ENCODE peak calls at places on chromosome X, in nine cellular contexts. Y is A549, V is OCI-LY7, G is AG04449, F is NB4, A is GM06990, K is endodermal cell, E is dorsolateral prefrontal cortex, Z is H1. M is an unnamed sample.

GRCh38 chrX:107429090-107429489 is 20.4 kb upstream of the FRMPD3 start:
- DNase-seq in Y (peak; percentile 61), V (peak; percentile 53), G (no peak), F (peak; percentile 43), A (no peak), K (peak; percentile 85), E (no peak), Z (peak; percentile 49), M (no peak)

GRCh38 chrX:21993265-21993664 is 38.9 kb upstream of the PHEX start:
- DNase-seq in Y (no peak), V (no peak), G (no peak), F (no peak), A (no peak), K (no peak), E (no peak), Z (no peak), M (no peak)

GRCh38 chrX:49978191-49978590 is 55.8 kb downstream of the CLCN5 start:
- DNase-seq in Y (no peak), V (no peak), G (no peak), F (peak; percentile 10), A (no peak), K (no peak), E (no peak), Z (no peak), M (no peak)

GRCh38 chrX:49915352-49916222 is 6.8 kb upstream of the CLCN5 start:
- DNase-seq in Y (peak; percentile 57), V (peak; percentile 57), G (no peak), F (peak; percentile 64), A (no peak), K (peak; percentile 59), E (no peak), Z (no peak), M (peak; percentile 30)

GRCh38 chrX:17414839-17415238 is 39.8 kb downstream of the NHS start:
- DNase-seq in Y (no peak), V (no peak), G (no peak), F (no peak), A (no peak), K (peak; percentile 79), E (no peak), Z (peak; percentile 52), M (no peak)

GRCh38 chrX:6184900-6185515 is 43.7 kb downstream of the NLGN4X start:
- DNase-seq in Y (no peak), V (peak; percentile 1), G (no peak), F (no peak), A (no peak), K (no peak), E (no peak), Z (no peak), M (no peak)

GRCh38 chrX:13803116-13803515 is 13.8 kb downstream of the GPM6B start:
- DNase-seq in Y (no peak), V (no peak), G (no peak), F (no peak), A (no peak), K (peak; percentile 88), E (no peak), Z (no peak), M (no peak)

GRCh38 chrX:22220941-22221340 is 51.8 kb upstream of the CBLL2 start:
- DNase-seq in Y (peak; percentile 29), V (no peak), G (peak; percentile 65), F (no peak), A (no peak), K (no peak), E (no peak), Z (no peak), M (no peak)

GRCh38 chrX:154036513-154036912 is 16.8 kb upstream of the IRAK1 start:
- DNase-seq in Y (no peak), V (no peak), G (no peak), F (no peak), A (no peak), K (peak; percentile 61), E (no peak), Z (peak; percentile 51), M (no peak)

GRCh38 chrX:19883878-19884277 is 3.5 kb downstream of the SH3KBP1 start:
- DNase-seq in Y (peak; percentile 11), V (no peak), G (no peak), F (no peak), A (peak; percentile 66), K (no peak), E (no peak), Z (no peak), M (no peak)

GRCh38 chrX:12898073-12898472 is 8.3 kb upstream of the TLR8 start:
- DNase-seq in Y (no peak), V (no peak), G (no peak), F (no peak), A (no peak), K (no peak), E (no peak), Z (no peak), M (no peak)

GRCh38 chrX:17605676-17606075 is 131.6 kb upstream of the SCML1 start:
- DNase-seq in Y (no peak), V (no peak), G (no peak), F (no peak), A (no peak), K (no peak), E (no peak), Z (no peak), M (no peak)

GRCh38 chrX:44228621-44229020 is 114.9 kb downstream of the EFHC2 start:
- DNase-seq in Y (no peak), V (no peak), G (no peak), F (peak; percentile 75), A (no peak), K (no peak), E (no peak), Z (no peak), M (no peak)

GRCh38 chrX:63250253-63250868 is 100.8 kb downstream of the SPIN4 start:
- DNase-seq in Y (peak; percentile 79), V (peak; percentile 64), G (peak; percentile 23), F (peak; percentile 78), A (peak; percentile 30), K (peak; percentile 74), E (no peak), Z (no peak), M (peak; percentile 78)

GRCh38 chrX:7372843-7373525 is 225.0 kb upstream of the PUDP start:
- DNase-seq in Y (peak; percentile 16), V (no peak), G (no peak), F (peak; percentile 9), A (no peak), K (no peak), E (no peak), Z (no peak), M (no peak)

GRCh38 chrX:155048997-155049619 is 21.8 kb downstream of the CMC4 start:
- DNase-seq in Y (peak; percentile 75), V (peak; percentile 48), G (no peak), F (peak; percentile 79), A (no peak), K (peak; percentile 85), E (no peak), Z (peak; percentile 68), M (peak; percentile 78)

GRCh38 chrX:133980406-133980805 is 5.0 kb downstream of the GPC3 start:
- DNase-seq in Y (no peak), V (no peak), G (no peak), F (no peak), A (no peak), K (no peak), E (no peak), Z (no peak), M (no peak)

DNA sequence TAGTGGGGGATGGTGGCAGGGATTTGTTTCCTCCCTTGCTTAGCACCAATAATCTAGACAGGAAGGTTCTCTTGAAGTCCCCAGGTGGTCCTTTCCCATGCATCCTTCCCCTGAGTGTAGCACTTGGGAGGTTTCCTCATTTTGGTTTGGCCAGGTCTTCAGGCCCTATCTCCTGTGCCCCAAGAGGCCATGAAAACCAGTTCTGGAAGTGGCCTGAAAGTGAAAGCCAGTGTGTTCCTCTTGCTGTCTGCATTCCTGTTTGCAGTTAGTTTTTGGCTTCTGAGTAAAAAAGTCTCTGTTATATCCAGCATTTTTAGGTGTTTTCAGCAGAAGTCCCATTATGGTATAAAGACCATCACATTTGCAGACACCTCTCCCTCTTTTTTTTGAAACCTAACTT is 59.5 kb downstream of the MTM1 start:
- DNase-seq in Y (no peak), V (no peak), G (no peak), F (no peak), A (no peak), K (no peak), E (no peak), Z (no peak), M (no peak)
- H3K4me3 ChIP-seq in Y (no peak overlapping the region), V (no peak overlapping the region), G (no peak overlapping the region), F (no peak overlapping the region), A (no peak overlapping the region), K (no peak overlapping the region), E (no peak overlapping the region), Z (no peak overlapping the region), M (no peak overlapping the region)

GRCh38 chrX:131703646-131704045 is 159.8 kb downstream of the OR13H1 start:
- DNase-seq in Y (peak; percentile 24), V (no peak), G (no peak), F (no peak), A (no peak), K (no peak), E (no peak), Z (no peak), M (no peak)
- H3K4me3 ChIP-seq in Y (peak overlapping the region; percentile 72), V (no peak overlapping the region), G (no peak overlapping the region), F (no peak overlapping the region), A (no peak overlapping the region), K (no peak overlapping the region), E (peak overlapping the region; percentile 51), Z (no peak overlapping the region), M (no peak overlapping the region)

GRCh38 chrX:57227691-57228090 is 58.8 kb upstream of the FAAH2 start:
- DNase-seq in Y (no peak), V (no peak), G (no peak), F (peak; percentile 7), A (no peak), K (peak; percentile 80), E (no peak), Z (no peak), M (no peak)
- H3K4me3 ChIP-seq in Y (no peak overlapping the region), V (no peak overlapping the region), G (no peak overlapping the region), F (no peak overlapping the region), A (no peak overlapping the region), K (peak overlapping the region; percentile 12), E (no peak overlapping the region), Z (no peak overlapping the region), M (no peak overlapping the region)

GRCh38 chrX:120000490-120001246 is 57.1 kb upstream of the NKAP start:
- DNase-seq in Y (no peak), V (no peak), G (no peak), F (no peak), A (no peak), K (peak; percentile 53), E (no peak), Z (peak; percentile 42), M (no peak)
- H3K4me3 ChIP-seq in Y (no peak overlapping the region), V (no peak overlapping the region), G (no peak overlapping the region), F (no peak overlapping the region), A (no peak overlapping the region), K (no peak overlapping the region), E (no peak overlapping the region), Z (peak overlapping the region; percentile 31), M (no peak overlapping the region)